ENCODE peak calls at places on chromosomes 13 and 19, in nine cellular contexts. I, F, V, J, B, T, K, Y and X are unnamed samples. For H3K9me3, the result is how much of the 10 kb centered on the place peaks cover.

GRCh38 chr19:38648789-38649304 is 1.4 kb downstream of the ACTN4 start:
- DNase-seq in I (no peak), F (no peak), V (no peak), J (no peak), B (no peak), T (no peak), K (no peak), Y (no peak), X (no peak)

GRCh38 chr13:50634339-50634738 is 209.2 kb downstream of the DLEU7 start:
- DNase-seq in I (no peak), F (no peak), V (no peak), J (no peak), B (no peak), T (no peak), K (no peak), Y (no peak), X (no peak)

GRCh38 chr13:20441879-20442278 is 83.8 kb downstream of the CRYL1 start:
- DNase-seq in I (no peak), F (peak), V (no peak), J (no peak), B (no peak), T (no peak), K (no peak), Y (no peak), X (no peak)

GRCh38 chr19:42246143-42246868 is 3.9 kb upstream of the GSK3A start:
- DNase-seq in I (no peak), F (no peak), V (peak), J (peak), B (peak), T (peak), K (peak), Y (peak), X (peak)

GRCh38 chr13:51733656-51734334 is 70.2 kb downstream of the DHRS12 start:
- DNase-seq in I (no peak), F (no peak), V (no peak), J (no peak), B (no peak), T (no peak), K (no peak), Y (no peak), X (no peak)

GRCh38 chr19:7638802-7639465 is 2.0 kb downstream of the STXBP2 start:
- DNase-seq in I (no peak), F (no peak), V (peak), J (no peak), B (no peak), T (no peak), K (no peak), Y (no peak), X (no peak)

GRCh38 chr19:27876489-27876888 is 1336.5 kb downstream of the UQCRFS1 start:
- DNase-seq in I (no peak), F (no peak), V (no peak), J (no peak), B (no peak), T (no peak), K (no peak), Y (no peak), X (no peak)

GRCh38 chr13:21501709-21502108 is 42.6 kb upstream of the ZDHHC20 start:
- DNase-seq in I (no peak), F (no peak), V (no peak), J (no peak), B (no peak), T (no peak), K (no peak), Y (no peak), X (no peak)

GRCh38 chr13:44063467-44063866 is 183.8 kb downstream of the LACC1 start:
- DNase-seq in I (no peak), F (no peak), V (no peak), J (no peak), B (no peak), T (no peak), K (no peak), Y (no peak), X (no peak)

GRCh38 chr13:113923376-113924063 is 50.4 kb downstream of the C13orf46 start:
- DNase-seq in I (no peak), F (no peak), V (peak), J (no peak), B (no peak), T (no peak), K (no peak), Y (no peak), X (no peak)

GRCh38 chr19:6423499-6424189 is 967 bp downstream of the KHSRP start:
- DNase-seq in I (no peak), F (no peak), V (peak), J (no peak), B (no peak), T (peak), K (no peak), Y (peak), X (peak)

GRCh38 chr13:91017669-91018053 is 329.8 kb upstream of the MIR17HG start:
- DNase-seq in I (no peak), F (no peak), V (peak), J (no peak), B (no peak), T (peak), K (no peak), Y (no peak), X (peak)

DNA sequence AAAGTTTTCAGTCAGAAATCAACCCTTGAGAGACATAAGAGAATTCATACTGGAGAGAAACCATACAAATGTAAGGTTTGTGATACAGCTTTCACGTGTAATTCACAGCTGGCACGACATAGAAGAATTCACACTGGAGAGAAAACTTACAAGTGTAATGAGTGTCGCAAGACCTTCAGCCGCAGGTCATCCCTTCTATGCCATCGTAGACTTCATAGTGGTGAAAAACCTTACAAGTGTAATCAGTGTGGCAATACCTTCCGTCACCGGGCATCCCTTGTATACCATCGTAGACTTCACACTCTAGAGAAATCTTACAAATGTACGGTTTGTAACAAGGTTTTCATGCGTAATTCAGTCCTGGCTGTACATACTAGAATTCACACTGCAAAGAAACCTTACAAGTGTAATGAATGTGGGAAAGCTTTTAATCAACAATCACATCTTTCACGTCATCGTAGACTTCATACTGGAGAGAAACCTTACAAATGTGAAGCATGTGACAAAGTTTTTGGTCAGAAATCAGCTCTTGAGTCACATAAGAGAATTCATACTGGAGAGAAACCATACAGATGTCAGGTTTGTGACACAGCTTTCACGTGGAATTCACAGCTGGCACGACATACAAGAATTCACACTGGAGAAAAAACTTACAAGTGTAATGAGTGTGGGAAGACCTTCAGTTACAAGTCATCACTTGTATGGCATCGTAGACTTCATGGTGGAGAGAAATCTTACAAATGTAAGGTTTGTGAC is 15.7 kb upstream of the ZNF701 start:
- DNase-seq in I (no peak), F (no peak), V (no peak), J (no peak), B (no peak), T (no peak), K (no peak), Y (no peak), X (no peak)
- H3K9me3 ChIP-seq in I (under half), F (half or more), V (under half), J (under half), B (under half), T (half or more), K (half or more), Y (under half), X (under half)

DNA sequence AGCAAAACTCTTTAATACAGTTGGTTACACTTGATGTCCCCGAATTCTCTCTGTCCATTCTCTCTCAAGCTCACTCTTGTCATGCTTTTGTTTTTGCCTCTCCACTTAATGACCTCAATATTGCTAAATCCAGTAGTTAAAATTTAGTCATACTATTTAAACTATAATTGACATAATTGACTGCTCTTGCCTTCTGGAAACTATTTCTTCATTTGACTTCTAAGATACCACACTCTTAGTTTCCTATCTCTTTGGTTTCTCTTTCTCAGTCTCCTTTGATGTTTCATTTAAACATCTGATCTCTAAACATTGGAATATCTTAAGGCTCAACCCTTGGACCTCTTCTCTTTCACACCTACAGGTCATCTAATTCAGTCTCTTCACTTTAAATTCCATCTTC is 211.3 kb downstream of the COG6 start:
- DNase-seq in I (no peak), F (no peak), V (no peak), J (no peak), B (no peak), T (no peak), K (no peak), Y (no peak), X (no peak)
- H3K4me3 ChIP-seq in I (no peak), F (no peak), V (no peak), J (no peak), B (no peak), T (no peak), K (no peak), Y (no peak), X (no peak)

DNA sequence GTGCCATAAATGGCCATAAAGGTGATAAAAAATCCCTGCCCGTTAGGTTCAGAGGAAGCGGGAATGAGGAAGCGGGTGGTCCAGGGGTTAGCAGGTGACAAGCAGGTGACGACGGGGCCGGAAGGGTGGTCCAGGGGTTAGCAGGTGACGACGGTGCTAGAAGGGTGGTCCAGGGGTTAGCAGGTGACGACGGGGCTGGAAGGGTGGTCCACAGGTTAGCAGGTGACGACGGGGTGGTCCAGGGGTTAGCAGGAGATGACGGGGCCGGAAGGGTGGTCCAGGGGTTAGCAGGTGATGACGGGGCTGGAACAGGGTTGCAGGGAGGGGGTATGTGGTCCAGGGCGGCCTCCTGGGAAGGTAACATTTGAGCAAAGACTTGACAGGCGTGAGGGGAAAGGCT is 6.3 kb downstream of the PRSS57 start:
- DNase-seq in I (no peak), F (no peak), V (no peak), J (no peak), B (no peak), T (no peak), K (no peak), Y (no peak), X (no peak)
- H3K9me3 ChIP-seq in I (under half), F (under half), V (under half), J (under half), B (under half), T (under half), K (under half), Y (under half), X (under half)

GRCh38 chr13:48405865-48406264 is 7.0 kb downstream of the LPAR6 start:
- DNase-seq in I (no peak), F (no peak), V (no peak), J (no peak), B (no peak), T (no peak), K (no peak), Y (no peak), X (no peak)
- H3K4me3 ChIP-seq in I (no peak), F (no peak), V (no peak), J (peak), B (no peak), T (no peak), K (no peak), Y (no peak), X (no peak)

DNA sequence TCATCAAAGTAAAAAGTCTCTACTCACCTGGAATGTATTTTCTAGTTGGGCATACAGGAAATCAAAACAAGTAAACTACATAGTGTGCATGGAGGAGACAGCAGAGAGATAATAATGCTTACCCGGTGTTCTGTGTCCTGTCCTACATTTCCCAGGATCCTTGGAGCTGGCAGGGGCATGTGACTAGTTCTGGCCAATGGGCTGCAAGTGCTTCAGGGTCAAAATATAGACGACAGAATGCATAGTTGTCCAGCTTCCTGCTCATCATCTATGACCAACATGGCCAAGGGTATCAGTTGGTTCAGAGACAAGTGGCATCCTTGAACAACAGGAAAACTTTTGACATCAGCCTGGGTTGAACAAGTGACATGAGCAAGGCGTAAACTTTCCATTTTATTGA is 8.5 kb downstream of the ZNF317 start:
- DNase-seq in I (no peak), F (no peak), V (no peak), J (no peak), B (no peak), T (no peak), K (no peak), Y (no peak), X (no peak)
- H3K9me3 ChIP-seq in I (under half), F (half or more), V (under half), J (under half), B (under half), T (half or more), K (under half), Y (under half), X (under half)

GRCh38 chr19:18428173-18428836 is 9.1 kb downstream of the SSBP4 start:
- DNase-seq in I (no peak), F (no peak), V (peak), J (no peak), B (no peak), T (no peak), K (no peak), Y (no peak), X (no peak)
- H3K4me3 ChIP-seq in I (peak), F (no peak), V (peak), J (peak), B (no peak), T (peak), K (peak), Y (no peak), X (no peak)

GRCh38 chr13:19252381-19252780 is 70.8 kb upstream of the TUBA3C start:
- DNase-seq in I (no peak), F (no peak), V (no peak), J (no peak), B (no peak), T (no peak), K (no peak), Y (no peak), X (no peak)
- H3K9me3 ChIP-seq in I (under half), F (under half), V (under half), J (under half), B (under half), T (under half), K (under half), Y (under half), X (under half)